ENCODE peak calls at places on chromosomes 11 and 22, in five cellular contexts. Q is right cardiac atrium; R is left ventricle myocardium inferior; T is IMR-90; V is naive thymus-derived CD4-positive, alpha-beta T cell. H is an unnamed sample.

GRCh38 chr11:134468796-134469195 is 56.8 kb upstream of the B3GAT1 start:
- DNase-seq in Q (no peak), R (no peak), T (no peak), V (no peak), H (no peak)

GRCh38 chr22:50526849-50527801 is 1.7 kb upstream of the SCO2 start:
- DNase-seq in Q (peak), R (peak), T (no peak), V (no peak), H (no peak)

GRCh38 chr22:31956360-31956759 is 12.0 kb downstream of the YWHAH start:
- DNase-seq in Q (no peak), R (no peak), T (no peak), V (no peak), H (no peak)

GRCh38 chr22:20434264-20434751 is 3.3 kb downstream of the SCARF2 start:
- DNase-seq in Q (no peak), R (no peak), T (no peak), V (no peak), H (no peak)

GRCh38 chr11:88979641-88980040 is 86.1 kb downstream of the GRM5 start:
- DNase-seq in Q (no peak), R (no peak), T (peak), V (no peak), H (no peak)

GRCh38 chr22:19291218-19291579 is 320 bp downstream of the CLTCL1 start:
- DNase-seq in Q (peak), R (peak), T (no peak), V (no peak), H (peak)

GRCh38 chr11:1844221-1845094 is 5.7 kb downstream of the TNNI2 start:
- DNase-seq in Q (peak), R (peak), T (no peak), V (peak), H (peak)

GRCh38 chr11:111573821-111574249 is 28.4 kb upstream of the SIK2 start:
- DNase-seq in Q (no peak), R (no peak), T (no peak), V (no peak), H (no peak)

GRCh38 chr22:29206372-29207230 is 905 bp downstream of the EMID1 start:
- DNase-seq in Q (no peak), R (no peak), T (no peak), V (no peak), H (no peak)

GRCh38 chr22:46351131-46351735 is 15.7 kb downstream of the TRMU start:
- DNase-seq in Q (no peak), R (no peak), T (no peak), V (no peak), H (no peak)

GRCh38 chr11:101428918-101429317 is 154.9 kb downstream of the TRPC6 start:
- DNase-seq in Q (no peak), R (no peak), T (peak), V (no peak), H (no peak)

GRCh38 chr11:61529537-61530225 is 21.1 kb downstream of the LRRC10B start:
- DNase-seq in Q (no peak), R (peak), T (no peak), V (no peak), H (peak)

GRCh38 chr22:49623176-49623575 is 204.5 kb downstream of the BRD1 start:
- DNase-seq in Q (no peak), R (no peak), T (no peak), V (no peak), H (no peak)

DNA sequence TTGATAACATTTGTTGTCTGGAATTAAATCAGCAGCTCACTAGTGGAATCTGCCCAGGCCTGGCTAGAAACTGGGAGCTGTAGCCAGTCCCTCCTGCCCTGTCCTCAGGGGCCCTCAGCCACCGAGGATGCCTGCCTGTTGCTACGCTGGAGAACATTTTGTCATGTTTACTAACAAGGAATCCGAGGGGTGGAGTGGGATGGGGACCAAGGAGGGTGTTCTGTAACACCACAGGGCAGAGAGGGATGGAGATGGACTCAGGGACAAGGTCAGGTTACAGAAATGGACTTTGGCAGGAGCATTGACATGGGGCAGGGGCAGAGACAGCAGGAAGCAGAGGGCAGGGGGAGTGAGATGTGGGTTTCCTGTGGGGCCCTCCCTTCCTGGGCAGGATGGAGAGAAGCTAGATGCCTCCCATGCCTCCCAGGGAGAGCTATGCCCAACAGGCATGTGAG is 45.8 kb upstream of the AMPD3 start:
- DNase-seq in Q (no peak), R (no peak), T (no peak), V (no peak), H (no peak)
- H3K27ac ChIP-seq in Q (peak), R (no peak), T (peak), V (no peak), H (no peak)

GRCh38 chr11:18106688-18107087 is 806 bp upstream of the SAAL1 start:
- DNase-seq in Q (no peak), R (no peak), T (peak), V (no peak), H (no peak)
- H3K27ac ChIP-seq in Q (no peak), R (no peak), T (no peak), V (no peak), H (no peak)

DNA sequence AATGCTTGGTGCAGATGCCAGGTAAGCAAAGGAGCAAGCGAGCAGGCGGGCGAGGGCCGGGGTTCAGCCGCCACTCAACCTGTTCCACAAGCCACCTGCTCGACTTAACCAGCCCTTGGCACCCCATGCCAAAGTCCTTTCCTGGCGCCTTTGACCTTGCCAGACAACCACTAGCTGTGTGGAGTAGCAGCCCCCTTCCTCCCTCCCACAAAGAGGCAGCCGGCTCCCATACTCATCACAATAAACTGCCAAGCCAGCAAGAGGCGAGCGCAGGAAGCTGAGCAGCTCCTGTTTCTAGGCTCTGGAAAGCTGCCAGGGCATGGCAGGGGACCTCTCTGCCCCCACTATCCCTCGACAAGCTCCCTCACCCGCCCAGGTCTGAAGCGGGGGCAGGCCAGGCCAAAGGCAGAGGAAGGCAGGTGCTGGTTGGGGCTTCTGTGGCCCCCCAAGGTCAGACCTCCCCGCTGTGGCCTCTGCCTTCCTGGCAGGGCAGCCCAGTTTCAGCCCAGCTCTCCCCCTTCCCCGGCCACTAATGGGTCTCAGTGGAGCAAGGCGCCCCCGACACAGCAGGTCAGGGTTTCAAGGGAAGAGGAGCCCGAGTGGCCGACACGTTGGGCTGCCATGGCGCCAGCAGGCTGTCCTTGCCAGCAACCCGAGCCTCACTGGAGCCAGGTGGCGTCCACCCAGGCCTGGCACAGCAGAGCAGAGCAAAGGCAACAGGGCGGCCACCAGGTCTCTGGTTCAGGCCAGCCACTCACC is 15.3 kb downstream of the MACROD1 start:
- DNase-seq in Q (peak), R (peak), T (no peak), V (no peak), H (no peak)
- H3K27ac ChIP-seq in Q (no peak), R (peak), T (no peak), V (no peak), H (no peak)

DNA sequence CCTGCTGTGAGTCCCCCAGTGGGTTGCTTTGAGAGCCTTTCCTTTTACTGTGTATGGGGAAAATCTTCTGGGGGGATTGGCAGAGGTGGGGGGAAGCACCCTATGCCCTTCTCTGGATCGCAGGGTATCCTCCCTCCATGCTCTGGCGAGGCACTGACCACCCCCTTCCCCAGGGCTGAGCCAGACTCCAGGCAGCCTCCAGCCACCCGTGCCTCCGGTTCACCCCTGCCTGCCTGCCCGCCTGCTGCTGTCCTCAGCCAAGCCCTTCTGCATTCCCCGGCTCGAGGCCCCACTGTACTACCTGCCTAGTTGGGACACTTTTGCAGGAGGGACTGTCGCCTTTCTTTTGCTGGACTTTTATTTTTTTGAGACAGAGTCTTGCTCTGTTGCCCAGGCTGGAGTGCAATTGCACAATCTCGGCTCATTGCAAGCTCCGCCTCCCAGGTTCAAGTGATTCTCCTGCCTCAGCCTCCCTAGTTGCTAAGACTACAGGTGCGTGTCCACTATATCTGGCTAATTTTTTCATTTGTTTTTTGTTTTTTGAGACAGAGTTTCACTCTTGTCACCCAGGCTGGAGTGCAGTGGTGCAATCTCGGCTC is 23.8 kb upstream of the TP53I11 start:
- DNase-seq in Q (no peak), R (no peak), T (no peak), V (no peak), H (no peak)
- H3K27ac ChIP-seq in Q (no peak), R (no peak), T (no peak), V (no peak), H (no peak)

GRCh38 chr11:16926868-16927267 is 87.3 kb downstream of the PLEKHA7 start:
- DNase-seq in Q (no peak), R (no peak), T (no peak), V (no peak), H (no peak)

GRCh38 chr11:16924462-16924825 is 89.8 kb downstream of the PLEKHA7 start:
- DNase-seq in Q (no peak), R (no peak), T (no peak), V (no peak), H (no peak)

GRCh38 chr11:16924826-16925494 is 89.3 kb downstream of the PLEKHA7 start:
- DNase-seq in Q (peak), R (peak), T (no peak), V (no peak), H (peak)

GRCh38 chr11:16925495-16926065 is 88.6 kb downstream of the PLEKHA7 start:
- DNase-seq in Q (peak), R (peak), T (no peak), V (no peak), H (peak)

GRCh38 chr11:16928052-16928451 is 86.2 kb downstream of the PLEKHA7 start:
- DNase-seq in Q (no peak), R (no peak), T (no peak), V (no peak), H (no peak)
- H3K27ac ChIP-seq in Q (no peak), R (no peak), T (no peak), V (no peak), H (no peak)

DNA sequence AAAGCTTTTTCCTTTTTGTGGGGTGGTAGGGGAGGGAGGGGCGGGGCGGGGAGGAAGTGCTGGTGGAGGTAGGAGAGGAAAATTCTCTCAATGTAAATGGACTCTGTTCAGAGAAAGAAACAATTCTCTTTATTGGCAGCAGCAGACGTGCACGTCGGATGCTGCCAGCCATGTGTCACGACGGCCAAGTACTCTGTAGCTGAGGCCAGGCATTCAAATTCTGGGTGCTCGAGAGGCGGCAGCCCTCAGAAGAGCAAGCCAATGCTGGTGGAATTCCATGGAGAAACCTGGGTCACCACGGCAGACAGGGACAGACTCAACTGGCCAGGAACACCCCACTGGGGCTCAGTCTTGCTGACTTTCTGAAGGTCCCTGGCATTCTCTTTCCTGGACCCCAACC is 90.8 kb downstream of the ABTB2 start:
- DNase-seq in Q (peak), R (peak), T (no peak), V (no peak), H (peak)
- H3K27ac ChIP-seq in Q (no peak), R (peak), T (peak), V (no peak), H (no peak)

GRCh38 chr11:64762916-64763803 is 3.4 kb upstream of the PYGM start:
- DNase-seq in Q (peak), R (no peak), T (peak), V (no peak), H (no peak)

GRCh38 chr11:64765291-64765803 is 5.6 kb upstream of the PYGM start:
- DNase-seq in Q (peak), R (no peak), T (no peak), V (no peak), H (peak)

GRCh38 chr11:64765841-64766682 is 6.3 kb upstream of the PYGM start:
- DNase-seq in Q (peak), R (no peak), T (no peak), V (no peak), H (no peak)

GRCh38 chr11:64763804-64764611 is 4.2 kb upstream of the PYGM start:
- DNase-seq in Q (peak), R (no peak), T (no peak), V (peak), H (no peak)

DNA sequence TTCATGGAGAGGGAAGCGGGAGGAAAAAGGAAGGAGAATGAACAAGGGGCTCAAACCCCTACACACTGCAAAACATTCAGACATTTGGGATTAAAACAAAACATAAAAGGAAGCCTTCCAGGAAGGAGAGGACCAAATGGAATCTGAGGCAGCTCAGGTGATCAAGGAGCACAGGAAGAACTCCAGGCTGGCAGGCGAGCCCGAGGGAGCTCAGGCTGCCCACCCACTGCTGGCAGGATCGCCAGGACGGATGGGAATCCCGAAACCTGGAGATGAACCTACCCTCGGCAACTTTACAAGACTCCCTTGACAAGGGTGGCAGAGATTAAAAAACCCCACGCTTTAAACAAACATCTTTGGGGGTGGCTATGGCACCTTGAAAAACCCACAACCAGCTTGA is 5.0 kb upstream of the PYGM start:
- DNase-seq in Q (no peak), R (no peak), T (no peak), V (no peak), H (no peak)
- H3K27ac ChIP-seq in Q (no peak), R (peak), T (no peak), V (peak), H (peak)

DNA sequence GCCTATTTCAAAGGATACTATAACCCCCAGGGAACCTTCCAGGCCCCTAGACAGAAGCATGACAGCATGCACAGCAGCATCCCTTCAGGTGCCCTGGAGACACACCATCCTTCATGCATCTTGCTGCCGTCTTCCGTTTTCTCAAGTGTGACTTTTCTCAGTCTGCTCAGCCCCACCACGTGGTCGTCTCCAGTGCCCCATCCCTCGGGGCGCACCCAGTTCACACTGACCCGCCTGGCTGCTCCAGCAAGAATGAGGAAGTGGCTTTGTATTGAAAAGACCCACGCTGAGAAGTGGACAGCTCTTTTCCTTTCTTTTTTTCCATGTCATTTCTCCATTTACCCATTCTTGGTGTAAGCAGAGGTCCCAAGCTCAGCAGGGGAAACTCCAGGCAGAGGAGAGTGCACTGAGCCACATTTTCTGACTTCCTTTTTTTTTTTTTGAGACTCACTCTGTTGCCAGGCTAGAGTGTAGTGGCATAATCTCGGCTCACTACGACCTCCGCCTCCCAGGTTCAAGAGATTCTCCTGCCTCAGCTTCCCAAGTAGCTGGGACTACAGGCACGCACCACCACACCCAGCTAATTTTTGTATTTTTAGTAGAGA is 14.5 kb downstream of the SERPINH1 start:
- DNase-seq in Q (peak), R (no peak), T (peak), V (no peak), H (peak)
- H3K27ac ChIP-seq in Q (no peak), R (peak), T (no peak), V (no peak), H (no peak)

GRCh38 chr11:128848815-128849455 is 18.2 kb downstream of the KCNJ1 start:
- DNase-seq in Q (peak), R (peak), T (peak), V (peak), H (peak)

GRCh38 chr11:128841461-128842072 is 25.5 kb downstream of the KCNJ1 start:
- DNase-seq in Q (no peak), R (no peak), T (no peak), V (no peak), H (no peak)

GRCh38 chr11:128843198-128843766 is 23.8 kb downstream of the KCNJ1 start:
- DNase-seq in Q (no peak), R (no peak), T (no peak), V (no peak), H (no peak)

GRCh38 chr11:128845334-128845780 is 21.7 kb downstream of the KCNJ1 start:
- DNase-seq in Q (no peak), R (no peak), T (no peak), V (peak), H (no peak)

GRCh38 chr11:128846985-128847384 is 20.1 kb downstream of the KCNJ1 start:
- DNase-seq in Q (no peak), R (no peak), T (no peak), V (no peak), H (no peak)
- H3K27ac ChIP-seq in Q (no peak), R (no peak), T (no peak), V (no peak), H (no peak)